ENCODE peak calls at places on chromosomes 5 and 9, in ten cellular contexts. Q, O, D, F, B, Z, K, M, A and P are unnamed samples. For H3K27me3, the result is how much of the 10 kb centered on the place peaks cover.

GRCh38 chr5:82244854-82245635 is 33.1 kb downstream of the RPS23 start:
- DNase-seq in Q (no peak), O (no peak), D (no peak), F (no peak), B (no peak), Z (no peak), K (no peak), M (no peak), A (no peak), P (no peak)

GRCh38 chr5:108143581-108143980 is 238.3 kb downstream of the FBXL17 start:
- DNase-seq in Q (no peak), O (no peak), D (no peak), F (no peak), B (no peak), Z (no peak), K (no peak), M (no peak), A (no peak), P (no peak)

GRCh38 chr5:143758750-143759149 is 53.2 kb upstream of the HMHB1 start:
- DNase-seq in Q (no peak), O (no peak), D (no peak), F (no peak), B (no peak), Z (no peak), K (no peak), M (no peak), A (no peak), P (no peak)

GRCh38 chr9:1939926-1940368 is 75.2 kb upstream of the SMARCA2 start:
- DNase-seq in Q (peak), O (no peak), D (no peak), F (no peak), B (no peak), Z (peak), K (no peak), M (no peak), A (no peak), P (peak)

GRCh38 chr5:79436224-79436623 is 77.7 kb downstream of the HOMER1 start:
- DNase-seq in Q (no peak), O (no peak), D (no peak), F (peak), B (no peak), Z (peak), K (no peak), M (no peak), A (no peak), P (no peak)

GRCh38 chr5:100904259-100904822 is 1.3 kb upstream of the ST8SIA4 start:
- DNase-seq in Q (no peak), O (no peak), D (peak), F (no peak), B (peak), Z (peak), K (peak), M (peak), A (no peak), P (peak)

GRCh38 chr5:167982-168660 is 23.2 kb upstream of the LRRC14B start:
- DNase-seq in Q (peak), O (no peak), D (no peak), F (peak), B (peak), Z (peak), K (peak), M (peak), A (no peak), P (no peak)

GRCh38 chr9:116156621-116157314 is 3.2 kb downstream of the PAPPA start:
- DNase-seq in Q (peak), O (peak), D (no peak), F (peak), B (peak), Z (peak), K (peak), M (no peak), A (peak), P (peak)

GRCh38 chr5:178398856-178399722 is 166.5 kb upstream of the PHYKPL start:
- DNase-seq in Q (no peak), O (no peak), D (no peak), F (no peak), B (no peak), Z (peak), K (peak), M (no peak), A (no peak), P (no peak)

GRCh38 chr5:132662004-132662401 is 4.0 kb downstream of the IL13 start:
- DNase-seq in Q (no peak), O (no peak), D (no peak), F (no peak), B (no peak), Z (no peak), K (no peak), M (no peak), A (no peak), P (no peak)
- H3K27ac ChIP-seq in Q (no peak), O (no peak), D (peak), F (no peak), B (no peak), Z (no peak), K (no peak), M (no peak), A (no peak), P (no peak)

DNA sequence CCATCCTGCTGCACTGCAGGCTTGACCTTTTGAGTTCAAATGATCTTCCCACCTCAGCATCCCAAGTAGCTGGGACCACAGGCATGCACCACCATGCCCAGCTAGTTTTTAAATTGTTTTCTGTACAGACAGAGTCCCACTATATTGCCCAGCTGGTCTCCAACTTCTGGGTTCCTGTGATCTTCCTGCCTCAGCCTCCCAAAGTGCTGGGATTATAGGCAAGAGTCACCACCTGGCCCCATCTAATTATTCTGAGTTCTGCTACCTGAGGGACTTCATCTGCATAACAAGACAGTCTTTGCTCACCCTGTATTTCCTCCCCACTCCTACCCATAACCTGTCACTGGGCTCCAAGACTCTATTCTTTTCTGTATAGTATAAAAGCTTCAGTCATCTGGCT is 54.6 kb upstream of the CEMIP2 start:
- DNase-seq in Q (no peak), O (no peak), D (no peak), F (no peak), B (no peak), Z (no peak), K (no peak), M (no peak), A (no peak), P (no peak)
- H3K27me3 ChIP-seq in Q (under half), O (under half), D (under half), F (under half), B (under half), Z (under half), K (under half), M (under half), A (under half), P (under half)

GRCh38 chr5:39058178-39058577 is 16.0 kb downstream of the RICTOR start:
- DNase-seq in Q (no peak), O (no peak), D (no peak), F (no peak), B (no peak), Z (no peak), K (no peak), M (no peak), A (no peak), P (no peak)
- H3K27ac ChIP-seq in Q (no peak), O (peak), D (no peak), F (no peak), B (peak), Z (no peak), K (peak), M (peak), A (no peak), P (no peak)

GRCh38 chr5:99077254-99077640 is 148.4 kb upstream of the CHD1 start:
- DNase-seq in Q (no peak), O (no peak), D (no peak), F (no peak), B (no peak), Z (no peak), K (no peak), M (no peak), A (no peak), P (no peak)

GRCh38 chr5:99076600-99077253 is 147.9 kb upstream of the CHD1 start:
- DNase-seq in Q (no peak), O (no peak), D (no peak), F (no peak), B (no peak), Z (no peak), K (no peak), M (no peak), A (no peak), P (no peak)

GRCh38 chr5:99083197-99083596 is 154.4 kb upstream of the CHD1 start:
- DNase-seq in Q (no peak), O (no peak), D (no peak), F (no peak), B (no peak), Z (no peak), K (no peak), M (no peak), A (no peak), P (no peak)

DNA sequence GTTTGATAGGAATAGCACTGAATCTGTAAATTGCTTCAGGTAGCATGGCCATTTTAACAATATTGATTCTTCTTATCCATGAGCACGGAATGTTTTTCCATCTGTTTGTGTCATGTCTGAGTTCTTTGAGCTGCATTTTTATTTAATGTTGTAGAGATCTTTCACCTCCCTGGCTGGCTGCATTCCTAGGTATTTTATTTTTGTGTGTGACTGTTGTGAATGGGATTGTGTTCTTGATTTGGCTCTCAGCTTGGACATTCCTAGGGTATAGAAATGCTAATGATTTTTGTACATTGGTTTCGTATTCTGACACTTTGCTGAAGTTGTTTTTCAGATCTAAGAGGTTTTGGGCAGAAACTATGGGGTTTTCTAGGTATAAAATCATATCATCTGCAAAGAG is 152.9 kb upstream of the CHD1 start:
- DNase-seq in Q (no peak), O (no peak), D (no peak), F (no peak), B (no peak), Z (no peak), K (no peak), M (no peak), A (no peak), P (no peak)
- H3K27me3 ChIP-seq in Q (under half), O (under half), D (under half), F (under half), B (under half), Z (under half), K (under half), M (under half), A (under half), P (under half)

GRCh38 chr9:14098102-14098501 is 215.8 kb downstream of the NFIB start:
- DNase-seq in Q (peak), O (no peak), D (no peak), F (no peak), B (no peak), Z (no peak), K (no peak), M (no peak), A (no peak), P (no peak)

GRCh38 chr9:14096182-14096922 is 217.6 kb downstream of the NFIB start:
- DNase-seq in Q (no peak), O (no peak), D (no peak), F (no peak), B (no peak), Z (peak), K (no peak), M (no peak), A (no peak), P (no peak)

GRCh38 chr9:14097215-14097614 is 216.7 kb downstream of the NFIB start:
- DNase-seq in Q (no peak), O (no peak), D (no peak), F (no peak), B (no peak), Z (peak), K (no peak), M (no peak), A (no peak), P (no peak)

GRCh38 chr9:14099737-14100136 is 214.2 kb downstream of the NFIB start:
- DNase-seq in Q (no peak), O (no peak), D (no peak), F (no peak), B (no peak), Z (no peak), K (no peak), M (no peak), A (no peak), P (no peak)

GRCh38 chr9:14097666-14098065 is 216.3 kb downstream of the NFIB start:
- DNase-seq in Q (no peak), O (no peak), D (no peak), F (no peak), B (no peak), Z (no peak), K (no peak), M (no peak), A (no peak), P (no peak)
- H3K27ac ChIP-seq in Q (no peak), O (peak), D (no peak), F (no peak), B (peak), Z (peak), K (peak), M (peak), A (no peak), P (no peak)

GRCh38 chr5:88551724-88552345 is 283.2 kb upstream of the TMEM161B start:
- DNase-seq in Q (no peak), O (no peak), D (no peak), F (no peak), B (no peak), Z (no peak), K (no peak), M (no peak), A (peak), P (no peak)

GRCh38 chr5:88555658-88556057 is 287.0 kb upstream of the TMEM161B start:
- DNase-seq in Q (no peak), O (no peak), D (no peak), F (no peak), B (no peak), Z (no peak), K (no peak), M (no peak), A (peak), P (no peak)

GRCh38 chr5:88552406-88552805 is 283.8 kb upstream of the TMEM161B start:
- DNase-seq in Q (no peak), O (no peak), D (no peak), F (no peak), B (no peak), Z (no peak), K (no peak), M (no peak), A (no peak), P (no peak)

GRCh38 chr5:88556415-88556814 is 287.8 kb upstream of the TMEM161B start:
- DNase-seq in Q (no peak), O (no peak), D (no peak), F (no peak), B (no peak), Z (no peak), K (no peak), M (no peak), A (no peak), P (no peak)

GRCh38 chr5:88553926-88554325 is 285.3 kb upstream of the TMEM161B start:
- DNase-seq in Q (no peak), O (no peak), D (no peak), F (no peak), B (no peak), Z (no peak), K (no peak), M (no peak), A (no peak), P (no peak)
- H3K27me3 ChIP-seq in Q (under half), O (under half), D (under half), F (under half), B (under half), Z (under half), K (under half), M (under half), A (under half), P (under half)

GRCh38 chr5:172920447-172920849 is 38.8 kb upstream of the RPL26L1 start:
- DNase-seq in Q (peak), O (no peak), D (no peak), F (no peak), B (peak), Z (peak), K (no peak), M (no peak), A (no peak), P (no peak)

GRCh38 chr5:172919525-172920446 is 39.4 kb upstream of the RPL26L1 start:
- DNase-seq in Q (no peak), O (peak), D (no peak), F (no peak), B (peak), Z (no peak), K (no peak), M (no peak), A (no peak), P (no peak)

GRCh38 chr5:172920995-172921394 is 38.2 kb upstream of the RPL26L1 start:
- DNase-seq in Q (no peak), O (no peak), D (no peak), F (no peak), B (no peak), Z (no peak), K (no peak), M (no peak), A (no peak), P (no peak)

GRCh38 chr5:172923539-172923938 is 35.7 kb upstream of the RPL26L1 start:
- DNase-seq in Q (no peak), O (no peak), D (no peak), F (no peak), B (no peak), Z (no peak), K (no peak), M (no peak), A (no peak), P (no peak)

DNA sequence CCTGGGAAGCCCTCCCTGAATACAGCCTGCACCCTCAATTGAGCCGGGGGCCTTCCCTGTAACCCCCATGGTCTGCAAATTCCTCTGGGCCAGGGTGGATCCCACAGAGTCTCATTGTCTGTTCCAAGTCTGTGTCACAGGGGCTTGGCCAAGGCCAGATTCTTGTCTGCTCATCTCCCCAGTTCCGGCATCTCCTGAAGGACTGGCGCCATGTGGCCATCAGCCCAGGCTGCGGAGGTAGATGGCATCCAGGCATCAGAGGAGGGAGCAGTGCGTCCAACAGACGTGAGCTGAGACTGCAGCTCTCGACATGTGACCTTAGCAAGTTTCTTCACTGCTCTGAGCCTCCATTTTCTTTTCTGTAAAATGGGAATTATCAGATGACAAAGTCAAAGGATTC is 37.3 kb upstream of the RPL26L1 start:
- DNase-seq in Q (no peak), O (no peak), D (no peak), F (no peak), B (no peak), Z (no peak), K (no peak), M (no peak), A (no peak), P (no peak)
- H3K27ac ChIP-seq in Q (no peak), O (no peak), D (no peak), F (no peak), B (no peak), Z (no peak), K (no peak), M (no peak), A (no peak), P (no peak)

GRCh38 chr5:1388383-1388967 is 43.6 kb upstream of the CLPTM1L start:
- DNase-seq in Q (no peak), O (no peak), D (no peak), F (no peak), B (no peak), Z (no peak), K (no peak), M (no peak), A (no peak), P (no peak)

GRCh38 chr5:1385395-1386273 is 40.7 kb upstream of the CLPTM1L start:
- DNase-seq in Q (peak), O (peak), D (peak), F (no peak), B (peak), Z (peak), K (peak), M (peak), A (peak), P (peak)

GRCh38 chr5:1387059-1387755 is 42.3 kb upstream of the CLPTM1L start:
- DNase-seq in Q (no peak), O (no peak), D (no peak), F (no peak), B (no peak), Z (no peak), K (no peak), M (no peak), A (no peak), P (no peak)

GRCh38 chr5:1386274-1386717 is 41.4 kb upstream of the CLPTM1L start:
- DNase-seq in Q (peak), O (peak), D (peak), F (no peak), B (no peak), Z (peak), K (peak), M (peak), A (peak), P (peak)

DNA sequence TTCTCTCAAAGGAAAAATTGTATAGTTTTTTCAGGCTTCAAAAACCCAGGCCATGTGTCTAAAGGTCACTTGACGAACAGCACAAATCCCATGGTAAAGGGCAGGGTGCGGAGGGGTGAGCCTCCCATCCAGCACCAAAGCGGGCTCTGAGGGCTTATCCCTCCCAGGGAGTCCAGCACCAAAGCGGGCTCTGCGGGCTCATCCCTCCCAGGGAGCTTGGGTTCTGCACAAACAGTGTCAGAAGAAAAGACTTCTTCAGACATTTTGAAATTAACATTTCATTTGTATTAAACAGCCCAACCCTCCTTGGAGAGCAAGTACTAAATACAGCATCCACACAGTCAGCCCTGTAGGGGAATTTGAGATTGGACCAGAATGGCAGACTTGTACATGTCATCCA is 43.0 kb upstream of the CLPTM1L start:
- DNase-seq in Q (no peak), O (no peak), D (no peak), F (no peak), B (no peak), Z (no peak), K (no peak), M (no peak), A (no peak), P (no peak)
- H3K27me3 ChIP-seq in Q (under half), O (half or more), D (under half), F (half or more), B (half or more), Z (under half), K (under half), M (under half), A (under half), P (under half)

DNA sequence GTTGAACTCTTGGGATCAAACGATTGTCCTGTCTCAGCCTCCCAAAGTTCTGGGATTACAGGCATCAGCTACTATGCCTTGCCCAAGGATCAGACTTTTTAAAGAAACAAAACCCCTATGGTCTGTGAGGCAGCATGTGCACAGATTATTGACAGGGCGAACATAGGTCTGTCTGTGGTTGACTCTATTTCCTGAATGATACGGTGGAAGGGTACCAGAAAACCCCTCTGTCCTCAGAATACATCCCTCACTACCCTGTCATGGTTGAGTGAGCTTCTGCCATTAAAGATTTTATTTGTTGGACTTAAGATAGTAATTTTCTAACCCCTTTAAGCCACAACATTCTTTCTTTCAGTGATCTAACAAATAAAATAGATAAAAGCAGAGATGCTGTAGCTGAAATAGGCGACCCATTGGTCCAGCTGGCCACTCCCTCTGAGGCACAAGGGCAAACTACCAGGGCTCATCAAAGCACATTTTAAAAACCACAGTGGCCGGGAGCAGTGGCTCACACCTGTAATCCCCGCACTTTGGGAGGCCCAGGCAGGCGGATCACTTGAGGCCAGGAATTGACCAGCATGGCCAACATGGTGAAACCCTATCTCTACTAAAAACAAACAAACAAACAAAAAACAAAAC is 84.9 kb upstream of the ANKRD55 start:
- DNase-seq in Q (no peak), O (no peak), D (no peak), F (no peak), B (no peak), Z (no peak), K (no peak), M (no peak), A (no peak), P (no peak)
- H3K27ac ChIP-seq in Q (no peak), O (no peak), D (no peak), F (no peak), B (no peak), Z (no peak), K (no peak), M (no peak), A (no peak), P (no peak)